ENCODE peak calls at places on chromosomes 1 and 21, in seven cellular contexts. T is neuronal stem cell, E is H9, O is IMR-90, G is hepatocyte, Y is neural progenitor cell, A is mesenchymal stem cell. J is an unnamed sample. For H3K27me3 and H3K9me3, the result is how much of the 10 kb centered on the place peaks cover.

GRCh38 chr1:8604041-8604942 is 213.1 kb downstream of the RERE start:
- DNase-seq in O (no peak), E (no peak), A (peak), Y (no peak), G (no peak), T (no peak), J (no peak)

GRCh38 chr1:147472489-147472888 is 68.8 kb upstream of the BCL9 start:
- DNase-seq in Y (no peak), T (no peak), G (no peak), A (no peak), E (no peak), O (no peak), J (no peak)

GRCh38 chr1:161001537-161001936 is 19.4 kb downstream of the F11R start:
- DNase-seq in G (no peak), O (no peak), Y (no peak), T (no peak), A (no peak), E (no peak), J (no peak)

GRCh38 chr1:89022167-89022959 is at the start of gene GBP3:
- DNase-seq in O (peak), A (peak), E (no peak), Y (no peak), G (peak), T (no peak), J (peak)

GRCh38 chr1:63984257-63984626 is 210.4 kb downstream of the ROR1 start:
- DNase-seq in A (peak), Y (no peak), E (no peak), G (no peak), T (no peak), O (peak), J (no peak)

GRCh38 chr21:21188513-21189188 is 190.4 kb downstream of the NCAM2 start:
- DNase-seq in Y (no peak), T (no peak), A (no peak), O (no peak), G (no peak), E (no peak), J (no peak)

GRCh38 chr1:82920418-82921248 is 1078.3 kb downstream of the TTLL7 start:
- DNase-seq in G (peak), O (no peak), T (no peak), E (no peak), Y (no peak), A (peak), J (no peak)

GRCh38 chr1:2483026-2483425 is 6.9 kb downstream of the PLCH2 start:
- DNase-seq in A (no peak), E (no peak), O (no peak), G (no peak), Y (no peak), T (no peak), J (no peak)

GRCh38 chr1:116769561-116769977 is 15.3 kb downstream of the CD2 start:
- DNase-seq in T (no peak), G (no peak), E (no peak), O (no peak), A (peak), Y (no peak), J (no peak)

GRCh38 chr1:22283596-22283995 is 140.7 kb upstream of the WNT4 start:
- DNase-seq in T (no peak), G (no peak), O (no peak), Y (no peak), A (no peak), E (no peak), J (no peak)

GRCh38 chr1:39992229-39992628 is 37.3 kb downstream of the MFSD2A start:
- DNase-seq in T (no peak), Y (no peak), E (no peak), O (peak), G (no peak), A (no peak), J (no peak)

GRCh38 chr1:58818075-58818474 is 34.2 kb upstream of the JUN start:
- DNase-seq in A (peak), E (no peak), G (no peak), Y (no peak), O (peak), T (no peak), J (no peak)

GRCh38 chr1:229339520-229339919 is 3.3 kb downstream of the CCSAP start:
- DNase-seq in O (no peak), A (peak), E (no peak), T (no peak), Y (no peak), G (no peak), J (no peak)

GRCh38 chr1:108079550-108079949 is 114.6 kb upstream of the VAV3 start:
- DNase-seq in G (no peak), A (no peak), Y (no peak), O (no peak), T (no peak), E (no peak), J (peak)

GRCh38 chr1:245923215-245923614 is 583.9 kb downstream of the SMYD3 start:
- DNase-seq in G (no peak), T (no peak), O (no peak), A (no peak), E (no peak), Y (no peak), J (no peak)

GRCh38 chr1:156490401-156491032 is 10.1 kb downstream of the MEF2D start:
- DNase-seq in G (peak), O (no peak), T (no peak), E (peak), Y (peak), A (peak), J (peak)

GRCh38 chr1:21346304-21347071 is 56.2 kb upstream of the ECE1 start:
- DNase-seq in O (no peak), Y (no peak), T (no peak), A (no peak), G (no peak), E (no peak), J (no peak)

GRCh38 chr1:165661691-165662090 is 30.7 kb downstream of the MGST3 start:
- DNase-seq in T (no peak), E (no peak), G (no peak), O (no peak), Y (no peak), A (no peak), J (no peak)

GRCh38 chr1:204579681-204580080 is 63.5 kb downstream of the MDM4 start:
- DNase-seq in T (no peak), Y (no peak), G (no peak), E (no peak), O (no peak), A (no peak), J (no peak)

GRCh38 chr1:41482001-41482765 is 2.3 kb downstream of the EDN2 start:
- DNase-seq in G (no peak), E (no peak), Y (no peak), T (no peak), O (no peak), A (no peak), J (no peak)

GRCh38 chr1:152869808-152870419 is 8.2 kb upstream of the SMCP start:
- DNase-seq in A (peak), O (peak), E (peak), Y (peak), T (peak), G (peak), J (peak)

GRCh38 chr1:58964880-58965279 is 181.0 kb upstream of the JUN start:
- DNase-seq in T (no peak), O (peak), G (peak), A (peak), Y (no peak), E (no peak), J (no peak)

GRCh38 chr1:100261686-100262085 is 4.3 kb upstream of the RTCA start:
- DNase-seq in Y (no peak), E (no peak), G (no peak), T (no peak), A (no peak), O (no peak), J (no peak)

GRCh38 chr21:32597205-32597604 is 11.9 kb upstream of the TCP10L start:
- DNase-seq in O (peak), A (peak), T (no peak), E (no peak), G (no peak), Y (no peak), J (no peak)

GRCh38 chr1:227946624-227947424 is 908 bp downstream of the WNT9A start:
- DNase-seq in A (peak), Y (peak), T (peak), G (peak), O (peak), E (peak), J (no peak)

GRCh38 chr1:88079036-88079435 is 605.0 kb upstream of the PKN2 start:
- DNase-seq in Y (peak), G (no peak), O (peak), T (peak), A (peak), E (peak), J (no peak)

GRCh38 chr1:45050931-45051748 is 39.1 kb downstream of the UROD start:
- DNase-seq in G (no peak), T (no peak), E (no peak), A (no peak), O (no peak), Y (no peak), J (peak)
- H3K4me2 ChIP-seq in G (peak), T (no peak), E (no peak), A (no peak), O (no peak), Y (no peak), J (peak)

GRCh38 chr1:94715311-94715710 is 104.8 kb upstream of the SLC44A3 start:
- DNase-seq in E (no peak), Y (no peak), O (no peak), T (no peak), A (no peak), G (no peak), J (no peak)

GRCh38 chr1:94714552-94714951 is 105.6 kb upstream of the SLC44A3 start:
- DNase-seq in Y (no peak), A (no peak), E (no peak), G (no peak), O (no peak), T (no peak), J (no peak)

GRCh38 chr1:94716966-94717365 is 103.2 kb upstream of the SLC44A3 start:
- DNase-seq in Y (no peak), T (no peak), G (no peak), E (no peak), O (no peak), A (peak), J (no peak)

GRCh38 chr1:94714152-94714551 is 106.0 kb upstream of the SLC44A3 start:
- DNase-seq in Y (no peak), G (no peak), O (no peak), T (no peak), A (no peak), E (no peak), J (no peak)

DNA sequence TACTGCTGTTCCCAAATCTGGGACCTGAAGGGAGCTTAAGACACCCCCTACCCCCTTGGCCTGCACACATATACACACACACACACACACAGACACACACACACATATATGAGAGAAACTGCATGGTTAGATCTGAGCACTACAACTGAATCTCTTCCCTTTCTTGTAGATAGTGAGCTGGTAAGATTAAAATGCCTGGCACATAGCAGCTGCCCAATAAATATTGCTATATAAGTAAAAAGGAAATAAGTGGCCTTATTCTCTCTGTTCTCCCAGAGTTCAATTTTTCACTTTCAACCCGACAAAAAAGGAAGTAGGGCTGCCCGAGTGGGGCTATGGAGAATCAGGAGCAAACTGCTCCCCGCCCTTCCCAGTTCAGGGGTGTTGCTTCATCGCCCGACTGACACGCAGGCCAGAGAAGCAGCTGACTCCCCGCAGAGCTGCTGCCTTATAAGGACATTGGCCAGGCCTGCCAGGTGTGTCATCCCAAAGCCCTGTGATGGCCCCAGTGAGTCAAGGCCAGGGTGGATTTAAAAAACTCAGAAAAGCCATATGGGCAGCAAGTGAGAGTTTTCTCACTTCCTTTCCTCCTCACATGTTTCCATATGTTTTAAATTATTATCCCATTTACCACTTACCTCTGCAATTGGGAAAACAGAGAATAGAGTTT is 106.5 kb upstream of the SLC44A3 start:
- DNase-seq in O (peak), E (peak), G (peak), T (no peak), Y (no peak), A (peak), J (no peak)
- H3K27me3 ChIP-seq in O (under half), E (under half), G (under half), T (under half), Y (under half), A (under half), J (under half)

DNA sequence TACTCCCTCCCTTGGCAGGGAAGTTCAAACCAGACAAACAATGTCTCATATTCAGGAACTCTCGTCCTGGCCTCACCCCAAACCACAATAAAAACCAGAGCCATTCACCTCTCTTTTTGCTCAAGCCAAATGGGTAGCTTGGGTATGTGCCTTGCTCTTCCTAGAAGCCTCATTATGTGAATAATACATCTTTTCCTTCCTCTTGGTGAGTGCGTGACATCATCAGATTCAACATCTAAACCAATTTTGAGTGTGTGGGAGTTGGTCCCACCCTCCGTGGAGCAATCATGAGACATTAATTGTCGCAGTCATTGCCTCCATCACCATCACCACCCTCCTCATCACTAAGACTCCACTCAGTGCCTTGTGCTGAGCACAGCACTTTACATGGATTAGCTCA is 482.9 kb downstream of the PTPRU start:
- DNase-seq in E (no peak), A (no peak), Y (no peak), T (no peak), O (peak), G (no peak), J (no peak)
- H3K9me3 ChIP-seq in E (under half), A (under half), Y (under half), T (under half), O (under half), G (under half), J (under half)

GRCh38 chr1:247647864-247648263 is 31.7 kb downstream of the OR13G1 start:
- DNase-seq in O (no peak), A (no peak), Y (peak), E (peak), T (peak), G (no peak), J (no peak)

GRCh38 chr1:247642742-247643141 is 36.8 kb downstream of the OR13G1 start:
- DNase-seq in Y (no peak), O (no peak), G (no peak), E (no peak), A (no peak), T (no peak), J (no peak)

GRCh38 chr1:247646867-247647266 is 32.7 kb downstream of the OR13G1 start:
- DNase-seq in A (no peak), T (no peak), E (no peak), G (no peak), Y (no peak), O (no peak), J (no peak)
- H3K4me2 ChIP-seq in A (no peak), T (no peak), E (no peak), G (no peak), Y (peak), O (no peak), J (no peak)

J was measured in Karpas-422.